ENCODE peak calls at places on chromosomes 13 and 19, in nine cellular contexts. I, Y, R, F, E, Z, V, Q and S are unnamed samples.

GRCh38 chr19:12873891-12874745 is 7.1 kb downstream of the DNASE2 start:
- DNase-seq in I (no peak), Y (no peak), R (no peak), F (no peak), E (no peak), Z (no peak), V (no peak), Q (no peak), S (no peak)

GRCh38 chr13:28047784-28048388 is 52.5 kb downstream of the FLT3 start:
- DNase-seq in I (no peak), Y (no peak), R (no peak), F (no peak), E (peak; percentile 50), Z (no peak), V (peak; percentile 9), Q (no peak), S (no peak)

GRCh38 chr19:44588753-44589112 is 24.6 kb upstream of the IGSF23 start:
- DNase-seq in I (no peak), Y (no peak), R (no peak), F (no peak), E (no peak), Z (no peak), V (no peak), Q (no peak), S (no peak)

GRCh38 chr19:53132231-53132991 is at the start of gene ZNF415:
- DNase-seq in I (peak; percentile 87), Y (peak; percentile 63), R (peak; percentile 95), F (peak; percentile 67), E (peak; percentile 11), Z (no peak), V (peak; percentile 69), Q (peak; percentile 88), S (no peak)

GRCh38 chr13:34700155-34700554 is 241.9 kb upstream of the NBEA start:
- DNase-seq in I (no peak), Y (no peak), R (no peak), F (no peak), E (no peak), Z (no peak), V (no peak), Q (no peak), S (no peak)

GRCh38 chr13:109647046-109647445 is 139.3 kb downstream of the IRS2 start:
- DNase-seq in I (no peak), Y (no peak), R (no peak), F (no peak), E (no peak), Z (no peak), V (peak; percentile 15), Q (no peak), S (no peak)

GRCh38 chr19:13429563-13429962 is 76.7 kb downstream of the CACNA1A start:
- DNase-seq in I (no peak), Y (no peak), R (no peak), F (no peak), E (no peak), Z (no peak), V (peak; percentile 10), Q (no peak), S (no peak)

GRCh38 chr19:55907286-55907685 is 24.9 kb downstream of the NLRP13 start:
- DNase-seq in I (no peak), Y (no peak), R (no peak), F (no peak), E (no peak), Z (no peak), V (no peak), Q (no peak), S (no peak)

GRCh38 chr19:33797821-33798633 is 1.4 kb downstream of the KCTD15 start:
- DNase-seq in I (peak; percentile 75), Y (no peak), R (peak; percentile 89), F (no peak), E (no peak), Z (no peak), V (peak; percentile 58), Q (peak; percentile 73), S (no peak)

GRCh38 chr19:42113641-42114348 is 18.5 kb downstream of the POU2F2 start:
- DNase-seq in I (peak; percentile 69), Y (no peak), R (peak; percentile 81), F (no peak), E (no peak), Z (no peak), V (peak; percentile 98), Q (no peak), S (peak; percentile 88)

GRCh38 chr19:56637976-56638555 is 4.9 kb upstream of the SMIM17 start:
- DNase-seq in I (peak; percentile 66), Y (peak; percentile 61), R (peak; percentile 84), F (peak; percentile 69), E (peak; percentile 93), Z (no peak), V (peak; percentile 81), Q (peak; percentile 63), S (no peak)